ENCODE peak calls at places on chromosomes 7 and 10, in seven cellular contexts. U, V, Z, Y, Q, N and D are unnamed samples.

GRCh38 chr10:182441-183201 is 47.4 kb downstream of the ZMYND11 start:
- DNase-seq in U (no peak), V (no peak), Z (peak), Y (peak), Q (no peak), N (no peak), D (no peak)

GRCh38 chr10:114905450-114905849 is 32.5 kb upstream of the TRUB1 start:
- DNase-seq in U (peak), V (no peak), Z (peak), Y (peak), Q (no peak), N (no peak), D (peak)

GRCh38 chr7:77684030-77684429 is 12.2 kb upstream of the RSBN1L start:
- DNase-seq in U (no peak), V (peak), Z (no peak), Y (no peak), Q (no peak), N (no peak), D (peak)

GRCh38 chr7:54940748-54941147 is 78.1 kb upstream of the EGFR start:
- DNase-seq in U (no peak), V (no peak), Z (peak), Y (no peak), Q (no peak), N (no peak), D (no peak)

GRCh38 chr7:119562839-119563238 is 710.1 kb upstream of the KCND2 start:
- DNase-seq in U (no peak), V (no peak), Z (no peak), Y (no peak), Q (no peak), N (no peak), D (no peak)

GRCh38 chr7:134710854-134711624 is 64.4 kb downstream of the BPGM start:
- DNase-seq in U (peak), V (no peak), Z (peak), Y (peak), Q (no peak), N (no peak), D (no peak)

GRCh38 chr10:2279666-2280065 is 542.3 kb upstream of the ADARB2 start:
- DNase-seq in U (peak), V (peak), Z (peak), Y (no peak), Q (no peak), N (no peak), D (no peak)

GRCh38 chr10:94429049-94429707 is 26.8 kb downstream of the TBC1D12 start:
- DNase-seq in U (no peak), V (no peak), Z (peak), Y (peak), Q (no peak), N (no peak), D (no peak)

GRCh38 chr10:101031128-101031795 is at the start of the genes PDZD7 and SFXN3:
- DNase-seq in U (peak), V (peak), Z (peak), Y (peak), Q (peak), N (peak), D (peak)

GRCh38 chr10:36033808-36034207 is 391.7 kb upstream of the FZD8 start:
- DNase-seq in U (no peak), V (no peak), Z (no peak), Y (no peak), Q (no peak), N (no peak), D (no peak)

GRCh38 chr7:35465791-35466336 is 212.0 kb upstream of the TBX20 start:
- DNase-seq in U (no peak), V (no peak), Z (no peak), Y (no peak), Q (no peak), N (no peak), D (no peak)

GRCh38 chr7:47999413-47999812 is 20.0 kb upstream of the HUS1 start:
- DNase-seq in U (no peak), V (no peak), Z (no peak), Y (no peak), Q (no peak), N (no peak), D (no peak)

GRCh38 chr7:129872054-129872453 is 80.7 kb downstream of the UBE2H start:
- DNase-seq in U (peak), V (no peak), Z (peak), Y (no peak), Q (no peak), N (no peak), D (no peak)

GRCh38 chr10:43057831-43058340 is 19.0 kb upstream of the RET start:
- DNase-seq in U (no peak), V (no peak), Z (no peak), Y (no peak), Q (no peak), N (no peak), D (no peak)